ENCODE peak calls at places on chromosomes 4 and X, in nine cellular contexts. One of them, this sample, is unnamed. For H3K9me3 and H3K4me1, the result is how much of the 10 kb centered on the place peaks cover.

GRCh38 chr4:107317596-107317995 is 281.5 kb upstream of the DKK2 start:
- DNase-seq in HCT116: no peak
- DNase-seq in A549: no peak
- DNase-seq in ovary: no peak
- DNase-seq in uterus: no peak
- DNase-seq in Peyer's patch: no peak
- DNase-seq in right lobe of liver: no peak
- DNase-seq in gastrocnemius medialis: no peak
- DNase-seq in IMR-90: no peak
- DNase-seq in this sample: no peak

GRCh38 chrX:99301990-99302389 is 1108.1 kb downstream of the PCDH19 start:
- DNase-seq in right lobe of liver: no peak
- DNase-seq in uterus: no peak
- DNase-seq in IMR-90: no peak
- DNase-seq in HCT116: no peak
- DNase-seq in gastrocnemius medialis: no peak
- DNase-seq in ovary: no peak
- DNase-seq in A549: peak
- DNase-seq in Peyer's patch: no peak
- DNase-seq in this sample: no peak

GRCh38 chr4:181637186-181638105 is 605.8 kb upstream of the TENM3 start:
- DNase-seq in ovary: no peak
- DNase-seq in IMR-90: peak
- DNase-seq in right lobe of liver: no peak
- DNase-seq in gastrocnemius medialis: no peak
- DNase-seq in A549: no peak
- DNase-seq in Peyer's patch: no peak
- DNase-seq in uterus: no peak
- DNase-seq in HCT116: no peak
- DNase-seq in this sample: no peak

GRCh38 chr4:183969596-183969995 is 64.5 kb downstream of the STOX2 start:
- DNase-seq in uterus: no peak
- DNase-seq in HCT116: no peak
- DNase-seq in Peyer's patch: no peak
- DNase-seq in right lobe of liver: no peak
- DNase-seq in gastrocnemius medialis: no peak
- DNase-seq in ovary: no peak
- DNase-seq in IMR-90: no peak
- DNase-seq in A549: no peak
- DNase-seq in this sample: no peak

GRCh38 chr4:145937990-145938611 is 522 bp downstream of the ZNF827 start:
- DNase-seq in gastrocnemius medialis: no peak
- DNase-seq in IMR-90: peak
- DNase-seq in ovary: peak
- DNase-seq in Peyer's patch: peak
- DNase-seq in right lobe of liver: no peak
- DNase-seq in uterus: peak
- DNase-seq in A549: peak
- DNase-seq in HCT116: no peak
- DNase-seq in this sample: no peak

GRCh38 chr4:75343333-75343732 is 170.9 kb downstream of the RCHY1 start:
- DNase-seq in right lobe of liver: no peak
- DNase-seq in HCT116: no peak
- DNase-seq in Peyer's patch: no peak
- DNase-seq in A549: no peak
- DNase-seq in ovary: no peak
- DNase-seq in uterus: no peak
- DNase-seq in gastrocnemius medialis: no peak
- DNase-seq in IMR-90: no peak
- DNase-seq in this sample: no peak

GRCh38 chr4:127250577-127250976 is 382.2 kb upstream of the INTU start:
- DNase-seq in ovary: no peak
- DNase-seq in A549: no peak
- DNase-seq in gastrocnemius medialis: no peak
- DNase-seq in HCT116: no peak
- DNase-seq in Peyer's patch: no peak
- DNase-seq in IMR-90: no peak
- DNase-seq in right lobe of liver: no peak
- DNase-seq in uterus: no peak
- DNase-seq in this sample: no peak

GRCh38 chr4:123599061-123599919 is 202.7 kb downstream of the SPRY1 start:
- DNase-seq in ovary: peak
- DNase-seq in right lobe of liver: no peak
- DNase-seq in HCT116: no peak
- DNase-seq in Peyer's patch: no peak
- DNase-seq in uterus: peak
- DNase-seq in gastrocnemius medialis: no peak
- DNase-seq in A549: no peak
- DNase-seq in IMR-90: peak
- DNase-seq in this sample: no peak

GRCh38 chr4:93828332-93828829 is at the start of gene ATOH1:
- DNase-seq in Peyer's patch: peak
- DNase-seq in ovary: no peak
- DNase-seq in A549: peak
- DNase-seq in IMR-90: no peak
- DNase-seq in right lobe of liver: no peak
- DNase-seq in uterus: no peak
- DNase-seq in gastrocnemius medialis: no peak
- DNase-seq in HCT116: peak
- DNase-seq in this sample: no peak

GRCh38 chrX:146755214-146755613 is 54.4 kb upstream of the CXorf51B start:
- DNase-seq in gastrocnemius medialis: no peak
- DNase-seq in IMR-90: no peak
- DNase-seq in uterus: no peak
- DNase-seq in right lobe of liver: no peak
- DNase-seq in ovary: no peak
- DNase-seq in A549: no peak
- DNase-seq in HCT116: no peak
- DNase-seq in Peyer's patch: no peak
- DNase-seq in this sample: no peak

GRCh38 chrX:68307767-68308166 is 125.5 kb downstream of the OPHN1 start:
- DNase-seq in ovary: no peak
- DNase-seq in uterus: no peak
- DNase-seq in Peyer's patch: no peak
- DNase-seq in gastrocnemius medialis: no peak
- DNase-seq in IMR-90: peak
- DNase-seq in HCT116: peak
- DNase-seq in A549: peak
- DNase-seq in right lobe of liver: no peak
- DNase-seq in this sample: no peak

GRCh38 chr4:740011-740410 is 34.4 kb downstream of the PCGF3 start:
- DNase-seq in gastrocnemius medialis: no peak
- DNase-seq in right lobe of liver: no peak
- DNase-seq in uterus: no peak
- DNase-seq in A549: no peak
- DNase-seq in IMR-90: no peak
- DNase-seq in Peyer's patch: no peak
- DNase-seq in HCT116: no peak
- DNase-seq in ovary: no peak
- DNase-seq in this sample: no peak

GRCh38 chr4:62709618-62710252 is 1509.6 kb downstream of the ADGRL3 start:
- DNase-seq in Peyer's patch: no peak
- DNase-seq in HCT116: no peak
- DNase-seq in uterus: no peak
- DNase-seq in ovary: no peak
- DNase-seq in right lobe of liver: no peak
- DNase-seq in IMR-90: peak
- DNase-seq in gastrocnemius medialis: no peak
- DNase-seq in A549: peak
- DNase-seq in this sample: no peak

GRCh38 chrX:79330022-79330421 is 37.1 kb downstream of the ITM2A start:
- DNase-seq in IMR-90: no peak
- DNase-seq in Peyer's patch: no peak
- DNase-seq in uterus: no peak
- DNase-seq in right lobe of liver: no peak
- DNase-seq in ovary: no peak
- DNase-seq in gastrocnemius medialis: no peak
- DNase-seq in A549: no peak
- DNase-seq in HCT116: no peak
- DNase-seq in this sample: no peak

GRCh38 chrX:147476008-147476407 is 435.7 kb upstream of the FMR1 start:
- DNase-seq in ovary: no peak
- DNase-seq in HCT116: no peak
- DNase-seq in right lobe of liver: no peak
- DNase-seq in gastrocnemius medialis: no peak
- DNase-seq in Peyer's patch: no peak
- DNase-seq in A549: peak
- DNase-seq in uterus: no peak
- DNase-seq in IMR-90: no peak
- DNase-seq in this sample: no peak

GRCh38 chrX:130330706-130331105 is 9.0 kb upstream of the SLC25A14 start:
- DNase-seq in right lobe of liver: peak
- DNase-seq in gastrocnemius medialis: no peak
- DNase-seq in Peyer's patch: peak
- DNase-seq in ovary: peak
- DNase-seq in IMR-90: peak
- DNase-seq in A549: peak
- DNase-seq in uterus: no peak
- DNase-seq in HCT116: peak
- DNase-seq in this sample: no peak

GRCh38 chr4:3145251-3145908 is 70.9 kb downstream of the HTT start:
- DNase-seq in Peyer's patch: no peak
- DNase-seq in IMR-90: peak
- DNase-seq in right lobe of liver: no peak
- DNase-seq in ovary: no peak
- DNase-seq in gastrocnemius medialis: no peak
- DNase-seq in HCT116: no peak
- DNase-seq in uterus: no peak
- DNase-seq in A549: no peak
- DNase-seq in this sample: no peak

GRCh38 chrX:129612396-129612795 is 42.4 kb downstream of the APLN start:
- DNase-seq in uterus: no peak
- DNase-seq in right lobe of liver: no peak
- DNase-seq in HCT116: no peak
- DNase-seq in ovary: no peak
- DNase-seq in IMR-90: no peak
- DNase-seq in A549: no peak
- DNase-seq in Peyer's patch: no peak
- DNase-seq in gastrocnemius medialis: no peak
- DNase-seq in this sample: no peak

GRCh38 chr4:706834-707598 is 1.4 kb downstream of the PCGF3 start:
- DNase-seq in uterus: no peak
- DNase-seq in right lobe of liver: no peak
- DNase-seq in HCT116: no peak
- DNase-seq in gastrocnemius medialis: no peak
- DNase-seq in Peyer's patch: no peak
- DNase-seq in A549: no peak
- DNase-seq in ovary: no peak
- DNase-seq in IMR-90: no peak
- DNase-seq in this sample: no peak

GRCh38 chr4:41990029-41990382 is 324 bp upstream of the SLC30A9 start:
- DNase-seq in A549: no peak
- DNase-seq in Peyer's patch: no peak
- DNase-seq in right lobe of liver: no peak
- DNase-seq in IMR-90: peak
- DNase-seq in ovary: no peak
- DNase-seq in gastrocnemius medialis: no peak
- DNase-seq in uterus: no peak
- DNase-seq in HCT116: no peak
- DNase-seq in this sample: no peak

GRCh38 chr4:36677122-36677521 is 395.7 kb downstream of the DTHD1 start:
- DNase-seq in IMR-90: no peak
- DNase-seq in right lobe of liver: no peak
- DNase-seq in uterus: no peak
- DNase-seq in gastrocnemius medialis: no peak
- DNase-seq in A549: no peak
- DNase-seq in Peyer's patch: no peak
- DNase-seq in ovary: no peak
- DNase-seq in HCT116: no peak
- DNase-seq in this sample: no peak

GRCh38 chr4:2071252-2071911 is 12.3 kb downstream of the NAT8L start:
- DNase-seq in IMR-90: no peak
- DNase-seq in uterus: no peak
- DNase-seq in gastrocnemius medialis: no peak
- DNase-seq in HCT116: no peak
- DNase-seq in Peyer's patch: peak
- DNase-seq in ovary: no peak
- DNase-seq in A549: no peak
- DNase-seq in right lobe of liver: no peak
- DNase-seq in this sample: no peak

GRCh38 chrX:153394595-153394994 is 6.6 kb downstream of the PNMA6E start:
- DNase-seq in ovary: no peak
- DNase-seq in uterus: no peak
- DNase-seq in HCT116: no peak
- DNase-seq in right lobe of liver: no peak
- DNase-seq in gastrocnemius medialis: no peak
- DNase-seq in A549: no peak
- DNase-seq in IMR-90: no peak
- DNase-seq in Peyer's patch: no peak
- DNase-seq in this sample: no peak
- H3K9me3 ChIP-seq in ovary: under half
- H3K9me3 ChIP-seq in uterus: under half
- H3K9me3 ChIP-seq in HCT116: under half
- H3K9me3 ChIP-seq in right lobe of liver: under half
- H3K9me3 ChIP-seq in gastrocnemius medialis: under half
- H3K9me3 ChIP-seq in A549: under half
- H3K9me3 ChIP-seq in IMR-90: under half
- H3K9me3 ChIP-seq in Peyer's patch: under half
- H3K9me3 ChIP-seq in this sample: under half

GRCh38 chr4:8218371-8219050 is 19.4 kb downstream of the SH3TC1 start:
- DNase-seq in gastrocnemius medialis: no peak
- DNase-seq in IMR-90: no peak
- DNase-seq in uterus: no peak
- DNase-seq in ovary: no peak
- DNase-seq in Peyer's patch: no peak
- DNase-seq in right lobe of liver: no peak
- DNase-seq in A549: no peak
- DNase-seq in HCT116: no peak
- DNase-seq in this sample: no peak
- H3K4me1 ChIP-seq in gastrocnemius medialis: under half
- H3K4me1 ChIP-seq in IMR-90: under half
- H3K4me1 ChIP-seq in uterus: under half
- H3K4me1 ChIP-seq in ovary: under half
- H3K4me1 ChIP-seq in Peyer's patch: under half
- H3K4me1 ChIP-seq in right lobe of liver: under half
- H3K4me1 ChIP-seq in A549: under half
- H3K4me1 ChIP-seq in HCT116: under half
- H3K4me1 ChIP-seq in this sample: under half

GRCh38 chr4:133148690-133149363 is at the start of gene PCDH10:
- DNase-seq in HCT116: no peak
- DNase-seq in right lobe of liver: peak
- DNase-seq in IMR-90: peak
- DNase-seq in ovary: peak
- DNase-seq in A549: peak
- DNase-seq in gastrocnemius medialis: peak
- DNase-seq in Peyer's patch: peak
- DNase-seq in uterus: peak
- DNase-seq in this sample: peak
- TF ChIP-seq POLR2A in HCT116: no peak
- TF ChIP-seq POLR2A in right lobe of liver: no peak
- TF ChIP-seq POLR2A in IMR-90: peak
- TF ChIP-seq POLR2A in ovary: peak
- TF ChIP-seq POLR2A in A549: peak
- TF ChIP-seq POLR2A in gastrocnemius medialis: peak
- TF ChIP-seq POLR2A in Peyer's patch: no peak
- TF ChIP-seq POLR2A in uterus: peak
- TF ChIP-seq POLR2A in this sample: peak

DNA sequence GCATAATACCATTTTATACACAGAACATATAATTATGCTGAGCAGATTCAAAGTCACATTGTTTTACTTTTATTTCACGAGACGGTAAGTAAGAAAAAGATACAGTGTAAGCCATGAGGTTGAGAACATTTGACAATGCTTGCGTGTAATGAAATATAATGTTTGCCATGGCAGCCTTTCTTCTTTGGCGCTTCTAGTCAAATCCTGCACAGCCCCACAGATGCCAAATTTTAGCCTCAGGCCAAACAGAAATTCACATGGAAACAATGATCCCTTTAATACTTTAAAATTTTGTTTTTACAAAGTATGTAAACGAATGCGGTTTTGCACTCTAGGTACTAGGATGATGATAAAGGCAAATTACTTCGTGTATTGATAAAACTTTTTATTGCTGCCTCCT is 502.7 kb upstream of the SMIM31 start:
- DNase-seq in uterus: no peak
- DNase-seq in IMR-90: no peak
- DNase-seq in ovary: no peak
- DNase-seq in Peyer's patch: no peak
- DNase-seq in A549: no peak
- DNase-seq in gastrocnemius medialis: no peak
- DNase-seq in HCT116: no peak
- DNase-seq in right lobe of liver: no peak
- DNase-seq in this sample: no peak
- H3K9me3 ChIP-seq in uterus: under half
- H3K9me3 ChIP-seq in IMR-90: under half
- H3K9me3 ChIP-seq in ovary: under half
- H3K9me3 ChIP-seq in Peyer's patch: under half
- H3K9me3 ChIP-seq in A549: under half
- H3K9me3 ChIP-seq in gastrocnemius medialis: under half
- H3K9me3 ChIP-seq in HCT116: under half
- H3K9me3 ChIP-seq in right lobe of liver: under half
- H3K9me3 ChIP-seq in this sample: under half

This sample was measured in tibial nerve.